ENCODE peak calls at places on chromosome 17, in four cellular contexts. W, A, U and E are unnamed samples.

GRCh38 chr17:18008496-18009268 is 30.3 kb downstream of the ATPAF2 start:
- DNase-seq in U (no peak), W (no peak), A (no peak), E (no peak)

GRCh38 chr17:76643553-76644148 is at the start of gene ST6GALNAC1:
- DNase-seq in W (peak), U (no peak), A (no peak), E (no peak)

GRCh38 chr17:7213895-7214299 is 5.7 kb downstream of the DLG4 start:
- DNase-seq in A (no peak), U (no peak), W (peak), E (peak)

GRCh38 chr17:79050591-79050990 is 24.0 kb upstream of the ENGASE start:
- DNase-seq in W (no peak), U (no peak), A (no peak), E (no peak)

GRCh38 chr17:77616243-77616731 is 342.2 kb upstream of the TNRC6C start:
- DNase-seq in A (no peak), U (no peak), W (no peak), E (no peak)

GRCh38 chr17:57628421-57628820 is 116.7 kb downstream of the CCDC182 start:
- DNase-seq in W (no peak), U (no peak), A (no peak), E (no peak)

GRCh38 chr17:71251276-71251675 is 869.5 kb upstream of the SOX9 start:
- DNase-seq in A (no peak), W (no peak), U (no peak), E (no peak)

GRCh38 chr17:64413505-64413904 is 22.8 kb upstream of the PECAM1 start:
- DNase-seq in U (peak), A (no peak), W (no peak), E (no peak)

GRCh38 chr17:44386182-44386525 is 3.3 kb downstream of the ITGA2B start:
- DNase-seq in W (no peak), A (no peak), U (no peak), E (no peak)

GRCh38 chr17:78362671-78363070 is 2.8 kb upstream of the SOCS3 start:
- DNase-seq in W (no peak), A (no peak), U (no peak), E (no peak)

GRCh38 chr17:64133546-64134215 is 3.7 kb upstream of the ERN1 start:
- DNase-seq in A (no peak), U (no peak), W (peak), E (no peak)

GRCh38 chr17:63150994-63151464 is 185.0 kb downstream of the TANC2 start:
- DNase-seq in A (no peak), W (no peak), U (no peak), E (no peak)

GRCh38 chr17:52419256-52419655 is 260.7 kb upstream of the CA10 start:
- DNase-seq in U (no peak), W (no peak), A (no peak), E (no peak)

GRCh38 chr17:70869402-70870085 is 700.2 kb downstream of the KCNJ2 start:
- DNase-seq in W (no peak), A (no peak), U (no peak), E (no peak)

GRCh38 chr17:74961657-74962360 is 10.8 kb downstream of the HID1 start:
- DNase-seq in U (no peak), W (peak), A (peak), E (peak)
- TF ChIP-seq POLR2AphosphoS5 in U (no peak), W (no peak), A (no peak), E (no peak)

GRCh38 chr17:1025733-1026598 is 29.0 kb downstream of the TIMM22 start:
- DNase-seq in A (no peak), U (no peak), W (no peak), E (no peak)
- TF ChIP-seq SPI1 in A (no peak), U (no peak), W (no peak), E (no peak)

GRCh38 chr17:48014603-48015037 is 23.0 kb downstream of the COPZ2 start:
- DNase-seq in U (no peak), W (peak), A (no peak), E (no peak)
- TF ChIP-seq POLR2AphosphoS5 in U (no peak), W (no peak), A (no peak), E (no peak)

GRCh38 chr17:28704219-28704858 is 7.3 kb downstream of the PROCA1 start:
- DNase-seq in U (no peak), A (no peak), W (peak), E (no peak)
- TF ChIP-seq SPI1 in U (no peak), A (no peak), W (no peak), E (no peak)